ENCODE peak calls at places on chromosomes 2 and 18, in nine cellular contexts. I, B, W, S, V, Z, D, L and O are unnamed samples.

GRCh38 chr2:20624156-20624883 is 26.6 kb downstream of the HS1BP3 start:
- DNase-seq in Z (no peak), V (no peak), L (no peak), S (no peak), D (no peak), B (no peak), W (no peak), I (no peak), O (no peak)

GRCh38 chr2:42067521-42067920 is 19.7 kb downstream of the PKDCC start:
- DNase-seq in V (no peak), Z (no peak), I (no peak), B (no peak), L (no peak), D (no peak), W (no peak), S (no peak), O (no peak)

GRCh38 chr2:101341901-101342624 is 33.6 kb upstream of the RNF149 start:
- DNase-seq in V (peak; percentile 75), W (peak; percentile 56), I (peak; percentile 55), S (peak; percentile 84), B (peak; percentile 29), L (peak; percentile 36), Z (peak; percentile 82), D (peak; percentile 53), O (peak; percentile 27)

GRCh38 chr18:62485684-62486083 is 37.1 kb upstream of the ZCCHC2 start:
- DNase-seq in Z (peak; percentile 58), I (no peak), L (no peak), D (peak; percentile 23), B (no peak), S (peak; percentile 33), V (no peak), W (peak; percentile 75), O (peak; percentile 81)

GRCh38 chr18:8706981-8707940 is 1.9 kb downstream of the MTCL1 start:
- DNase-seq in S (peak; percentile 7), B (peak; percentile 23), V (no peak), L (no peak), D (peak; percentile 51), W (peak; percentile 47), Z (no peak), I (no peak), O (peak; percentile 86)

GRCh38 chr2:27086722-27087446 is at the start of gene KHK:
- DNase-seq in B (no peak), V (no peak), L (no peak), S (peak; percentile 55), D (peak; percentile 73), Z (peak; percentile 77), W (no peak), I (no peak), O (no peak)

GRCh38 chr18:63730788-63731187 is 28.0 kb downstream of the SERPINB11 start:
- DNase-seq in D (no peak), V (no peak), I (no peak), L (no peak), W (no peak), Z (no peak), B (no peak), S (no peak), O (no peak)

GRCh38 chr2:230347659-230348305 is 20.8 kb downstream of the SP140L start:
- DNase-seq in Z (no peak), W (no peak), V (peak; percentile 71), S (peak; percentile 56), I (no peak), B (no peak), L (no peak), D (no peak), O (peak; percentile 12)

GRCh38 chr2:238995634-238996033 is 147.7 kb downstream of the TWIST2 start:
- DNase-seq in V (no peak), W (no peak), B (no peak), Z (no peak), L (no peak), D (no peak), I (no peak), S (no peak), O (peak; percentile 49)

GRCh38 chr2:199704358-199705238 is 146.4 kb downstream of the FTCDNL1 start:
- DNase-seq in D (no peak), W (no peak), I (no peak), V (peak; percentile 51), S (peak; percentile 23), Z (peak; percentile 48), L (peak; percentile 47), B (peak; percentile 7), O (no peak)

GRCh38 chr2:102000813-102001766 is 9.3 kb downstream of the IL1R2 start:
- DNase-seq in Z (no peak), W (peak; percentile 31), L (no peak), B (no peak), I (no peak), V (no peak), S (peak; percentile 48), D (no peak), O (no peak)

GRCh38 chr2:73293534-73294171 is at the start of gene EGR4:
- DNase-seq in V (peak; percentile 94), W (no peak), L (no peak), Z (peak; percentile 82), S (peak; percentile 94), I (peak; percentile 84), D (no peak), B (peak; percentile 56), O (peak; percentile 59)

GRCh38 chr2:43748333-43748732 is 25.5 kb upstream of the DYNC2LI1 start:
- DNase-seq in V (no peak), S (peak; percentile 62), Z (no peak), B (no peak), W (no peak), L (no peak), I (no peak), D (no peak), O (no peak)

GRCh38 chr2:42457011-42457410 is 36.8 kb downstream of the KCNG3 start:
- DNase-seq in Z (no peak), D (no peak), S (no peak), I (no peak), W (no peak), V (no peak), L (no peak), B (no peak), O (no peak)

GRCh38 chr18:48996901-48997463 is 46.2 kb upstream of the SMAD7 start:
- DNase-seq in L (no peak), B (no peak), S (no peak), D (no peak), I (peak; percentile 23), W (peak; percentile 92), Z (peak; percentile 63), V (no peak), O (peak; percentile 89)

GRCh38 chr2:241074065-241074818 is 27.8 kb downstream of the MTERF4 start:
- DNase-seq in D (no peak), Z (no peak), S (no peak), B (no peak), W (no peak), L (no peak), V (no peak), I (no peak), O (no peak)

GRCh38 chr2:173955004-173955403 is 10.2 kb downstream of the SP3 start:
- DNase-seq in V (no peak), W (no peak), Z (no peak), B (no peak), L (no peak), S (no peak), D (no peak), I (no peak), O (no peak)

GRCh38 chr2:190765386-190766173 is 115.0 kb upstream of the GLS start:
- DNase-seq in B (no peak), D (no peak), S (no peak), V (no peak), I (no peak), Z (peak; percentile 23), W (peak; percentile 97), L (no peak), O (peak; percentile 96)

GRCh38 chr2:34096552-34097171 is 497.6 kb upstream of the FAM98A start:
- DNase-seq in S (peak; percentile 49), Z (peak; percentile 32), D (peak; percentile 16), I (no peak), L (peak; percentile 22), V (peak; percentile 46), B (no peak), W (peak; percentile 50), O (peak; percentile 25)

GRCh38 chr2:28665041-28665704 is 86.5 kb upstream of the PPP1CB start:
- DNase-seq in W (no peak), Z (no peak), S (no peak), D (peak; percentile 83), B (no peak), L (no peak), V (no peak), I (no peak), O (peak; percentile 77)

GRCh38 chr2:160666019-160666676 is 172.5 kb upstream of the RBMS1 start:
- DNase-seq in D (peak; percentile 64), L (peak; percentile 63), Z (peak; percentile 74), S (no peak), I (no peak), B (peak; percentile 38), W (peak; percentile 93), V (no peak), O (peak; percentile 99)

GRCh38 chr2:181153886-181154285 is 173.5 kb downstream of the UBE2E3 start:
- DNase-seq in V (no peak), B (no peak), D (no peak), Z (no peak), W (no peak), I (no peak), S (no peak), L (no peak), O (peak; percentile 85)

GRCh38 chr2:25481381-25482310 is 139.9 kb upstream of the DNMT3A start:
- DNase-seq in Z (peak; percentile 67), D (no peak), S (no peak), B (no peak), W (no peak), L (no peak), I (no peak), V (no peak), O (peak; percentile 55)

GRCh38 chr18:31303771-31304170 is 14.2 kb upstream of the DSG1 start:
- DNase-seq in D (no peak), V (no peak), I (no peak), B (no peak), Z (no peak), L (no peak), W (no peak), S (no peak), O (peak; percentile 41)

GRCh38 chr18:4232656-4233055 is 222.5 kb downstream of the DLGAP1 start:
- DNase-seq in V (no peak), B (no peak), D (no peak), S (no peak), W (no peak), Z (no peak), I (no peak), L (no peak), O (no peak)

GRCh38 chr2:127864877-127865276 is 6.9 kb upstream of the POLR2D start:
- DNase-seq in B (no peak), D (no peak), Z (no peak), S (no peak), W (no peak), I (no peak), L (no peak), V (no peak), O (no peak)

GRCh38 chr2:36427790-36428243 is 72.2 kb downstream of the CRIM1 start:
- DNase-seq in D (no peak), W (no peak), B (no peak), V (no peak), I (no peak), Z (no peak), S (no peak), L (no peak), O (peak; percentile 51)

GRCh38 chr18:31606265-31606664 is 14.6 kb downstream of the TTR start:
- DNase-seq in S (no peak), B (no peak), L (no peak), Z (no peak), V (no peak), W (no peak), I (no peak), D (no peak), O (no peak)

GRCh38 chr2:199907008-199907714 is 3.9 kb upstream of the C2orf69 start:
- DNase-seq in B (no peak), D (no peak), L (no peak), Z (no peak), I (no peak), S (no peak), V (no peak), W (no peak), O (no peak)

GRCh38 chr2:142877265-142877756 is at the start of gene KYNU:
- DNase-seq in W (peak; percentile 28), D (no peak), S (no peak), Z (no peak), L (peak; percentile 48), V (no peak), I (no peak), B (no peak), O (no peak)

GRCh38 chr18:40877096-40877495 is 1077.9 kb upstream of the PIK3C3 start:
- DNase-seq in V (no peak), Z (peak; percentile 2), B (no peak), W (peak; percentile 88), S (no peak), L (no peak), D (no peak), I (no peak), O (peak; percentile 95)